ENCODE peak calls at places on chromosomes 2 and 18, in ten cellular contexts. One of them, this sample, is unnamed.

GRCh38 chr2:54386993-54387590 is 69.0 kb upstream of the SPTBN1 start:
- DNase-seq in adrenal gland: peak
- DNase-seq in astrocyte of the cerebellum: peak
- DNase-seq in GM06990: no peak
- DNase-seq in H7: no peak
- DNase-seq in NB4: no peak
- DNase-seq in uterus: peak
- DNase-seq in A549: no peak
- DNase-seq in endodermal cell: no peak
- DNase-seq in Jurkat, Clone E6-1: no peak
- DNase-seq in this sample: peak

GRCh38 chr2:121282800-121283382 is 2.1 kb downstream of the TFCP2L1 start:
- DNase-seq in adrenal gland: no peak
- DNase-seq in astrocyte of the cerebellum: no peak
- DNase-seq in GM06990: no peak
- DNase-seq in H7: no peak
- DNase-seq in NB4: no peak
- DNase-seq in uterus: no peak
- DNase-seq in A549: peak
- DNase-seq in endodermal cell: no peak
- DNase-seq in Jurkat, Clone E6-1: no peak
- DNase-seq in this sample: no peak

GRCh38 chr2:14804912-14805311 is 172.4 kb downstream of the LRATD1 start:
- DNase-seq in adrenal gland: no peak
- DNase-seq in astrocyte of the cerebellum: no peak
- DNase-seq in GM06990: no peak
- DNase-seq in H7: no peak
- DNase-seq in NB4: no peak
- DNase-seq in uterus: no peak
- DNase-seq in A549: no peak
- DNase-seq in endodermal cell: no peak
- DNase-seq in Jurkat, Clone E6-1: no peak
- DNase-seq in this sample: no peak

GRCh38 chr2:98704499-98705332 is 26.2 kb downstream of the MGAT4A start:
- DNase-seq in adrenal gland: no peak
- DNase-seq in astrocyte of the cerebellum: no peak
- DNase-seq in GM06990: no peak
- DNase-seq in H7: no peak
- DNase-seq in NB4: no peak
- DNase-seq in uterus: no peak
- DNase-seq in A549: no peak
- DNase-seq in endodermal cell: no peak
- DNase-seq in Jurkat, Clone E6-1: no peak
- DNase-seq in this sample: no peak

GRCh38 chr2:144681389-144681788 is 161.5 kb upstream of the ZEB2 start:
- DNase-seq in adrenal gland: no peak
- DNase-seq in astrocyte of the cerebellum: no peak
- DNase-seq in GM06990: no peak
- DNase-seq in H7: no peak
- DNase-seq in NB4: no peak
- DNase-seq in uterus: no peak
- DNase-seq in A549: no peak
- DNase-seq in endodermal cell: no peak
- DNase-seq in Jurkat, Clone E6-1: no peak
- DNase-seq in this sample: no peak

GRCh38 chr2:109225170-109225775 is 96.3 kb downstream of the SH3RF3 start:
- DNase-seq in adrenal gland: no peak
- DNase-seq in astrocyte of the cerebellum: no peak
- DNase-seq in GM06990: no peak
- DNase-seq in H7: no peak
- DNase-seq in NB4: no peak
- DNase-seq in uterus: no peak
- DNase-seq in A549: no peak
- DNase-seq in endodermal cell: no peak
- DNase-seq in Jurkat, Clone E6-1: no peak
- DNase-seq in this sample: no peak

GRCh38 chr2:234674781-234675201 is 177.9 kb upstream of the ARL4C start:
- DNase-seq in adrenal gland: peak
- DNase-seq in astrocyte of the cerebellum: no peak
- DNase-seq in GM06990: no peak
- DNase-seq in H7: no peak
- DNase-seq in NB4: no peak
- DNase-seq in uterus: no peak
- DNase-seq in A549: peak
- DNase-seq in endodermal cell: peak
- DNase-seq in Jurkat, Clone E6-1: no peak
- DNase-seq in this sample: no peak

GRCh38 chr2:215216806-215217205 is 78.4 kb upstream of the ABCA12 start:
- DNase-seq in adrenal gland: no peak
- DNase-seq in astrocyte of the cerebellum: no peak
- DNase-seq in GM06990: no peak
- DNase-seq in H7: no peak
- DNase-seq in NB4: no peak
- DNase-seq in uterus: no peak
- DNase-seq in A549: no peak
- DNase-seq in endodermal cell: no peak
- DNase-seq in Jurkat, Clone E6-1: no peak
- DNase-seq in this sample: no peak

GRCh38 chr2:232772540-232772939 is 3.8 kb downstream of the KCNJ13 start:
- DNase-seq in adrenal gland: no peak
- DNase-seq in astrocyte of the cerebellum: no peak
- DNase-seq in GM06990: peak
- DNase-seq in H7: no peak
- DNase-seq in NB4: no peak
- DNase-seq in uterus: no peak
- DNase-seq in A549: no peak
- DNase-seq in endodermal cell: no peak
- DNase-seq in Jurkat, Clone E6-1: peak
- DNase-seq in this sample: no peak

GRCh38 chr18:49813071-49813320 is 337 bp downstream of the ACAA2 start:
- DNase-seq in adrenal gland: peak
- DNase-seq in astrocyte of the cerebellum: no peak
- DNase-seq in GM06990: no peak
- DNase-seq in H7: peak
- DNase-seq in NB4: peak
- DNase-seq in uterus: peak
- DNase-seq in A549: peak
- DNase-seq in endodermal cell: no peak
- DNase-seq in Jurkat, Clone E6-1: no peak
- DNase-seq in this sample: peak

GRCh38 chr18:10169064-10169562 is 255.3 kb downstream of the VAPA start:
- DNase-seq in adrenal gland: no peak
- DNase-seq in astrocyte of the cerebellum: peak
- DNase-seq in GM06990: no peak
- DNase-seq in H7: no peak
- DNase-seq in NB4: no peak
- DNase-seq in uterus: no peak
- DNase-seq in A549: no peak
- DNase-seq in endodermal cell: no peak
- DNase-seq in Jurkat, Clone E6-1: no peak
- DNase-seq in this sample: no peak

GRCh38 chr2:140473851-140474250 is 1657.0 kb downstream of the LRP1B start:
- DNase-seq in adrenal gland: no peak
- DNase-seq in astrocyte of the cerebellum: no peak
- DNase-seq in GM06990: no peak
- DNase-seq in H7: no peak
- DNase-seq in NB4: no peak
- DNase-seq in uterus: no peak
- DNase-seq in A549: no peak
- DNase-seq in endodermal cell: no peak
- DNase-seq in Jurkat, Clone E6-1: no peak
- DNase-seq in this sample: no peak

GRCh38 chr18:23936371-23936958 is 78.1 kb upstream of the TTC39C start:
- DNase-seq in adrenal gland: no peak
- DNase-seq in astrocyte of the cerebellum: no peak
- DNase-seq in GM06990: no peak
- DNase-seq in H7: no peak
- DNase-seq in NB4: no peak
- DNase-seq in uterus: no peak
- DNase-seq in A549: no peak
- DNase-seq in endodermal cell: peak
- DNase-seq in Jurkat, Clone E6-1: no peak
- DNase-seq in this sample: no peak

GRCh38 chr18:62566199-62566598 is 43.4 kb downstream of the ZCCHC2 start:
- DNase-seq in adrenal gland: peak
- DNase-seq in astrocyte of the cerebellum: peak
- DNase-seq in GM06990: no peak
- DNase-seq in H7: peak
- DNase-seq in NB4: peak
- DNase-seq in uterus: no peak
- DNase-seq in A549: peak
- DNase-seq in endodermal cell: peak
- DNase-seq in Jurkat, Clone E6-1: peak
- DNase-seq in this sample: peak

GRCh38 chr2:224778474-224778877 is 62.3 kb upstream of the CCDC195 start:
- DNase-seq in adrenal gland: peak
- DNase-seq in astrocyte of the cerebellum: peak
- DNase-seq in GM06990: peak
- DNase-seq in H7: peak
- DNase-seq in NB4: peak
- DNase-seq in uterus: peak
- DNase-seq in A549: peak
- DNase-seq in endodermal cell: peak
- DNase-seq in Jurkat, Clone E6-1: peak
- DNase-seq in this sample: no peak

GRCh38 chr18:7169601-7170000 is 52.0 kb upstream of the LAMA1 start:
- DNase-seq in adrenal gland: no peak
- DNase-seq in astrocyte of the cerebellum: no peak
- DNase-seq in GM06990: no peak
- DNase-seq in H7: no peak
- DNase-seq in NB4: no peak
- DNase-seq in uterus: no peak
- DNase-seq in A549: no peak
- DNase-seq in endodermal cell: no peak
- DNase-seq in Jurkat, Clone E6-1: no peak
- DNase-seq in this sample: no peak

GRCh38 chr2:216866515-216867095 is 6.7 kb upstream of the TNP1 start:
- DNase-seq in adrenal gland: no peak
- DNase-seq in astrocyte of the cerebellum: no peak
- DNase-seq in GM06990: no peak
- DNase-seq in H7: no peak
- DNase-seq in NB4: no peak
- DNase-seq in uterus: no peak
- DNase-seq in A549: no peak
- DNase-seq in endodermal cell: no peak
- DNase-seq in Jurkat, Clone E6-1: peak
- DNase-seq in this sample: no peak

GRCh38 chr2:10835052-10835970 is 22.7 kb upstream of the PDIA6 start:
- DNase-seq in adrenal gland: peak
- DNase-seq in astrocyte of the cerebellum: no peak
- DNase-seq in GM06990: peak
- DNase-seq in H7: peak
- DNase-seq in NB4: peak
- DNase-seq in uterus: no peak
- DNase-seq in A549: peak
- DNase-seq in endodermal cell: peak
- DNase-seq in Jurkat, Clone E6-1: no peak
- DNase-seq in this sample: peak

GRCh38 chr2:161586517-161587167 is 37.6 kb upstream of the SLC4A10 start:
- DNase-seq in adrenal gland: no peak
- DNase-seq in astrocyte of the cerebellum: peak
- DNase-seq in GM06990: no peak
- DNase-seq in H7: peak
- DNase-seq in NB4: peak
- DNase-seq in uterus: no peak
- DNase-seq in A549: peak
- DNase-seq in endodermal cell: no peak
- DNase-seq in Jurkat, Clone E6-1: peak
- DNase-seq in this sample: no peak

GRCh38 chr2:24009680-24010476 is at the start of gene MFSD2B:
- DNase-seq in adrenal gland: no peak
- DNase-seq in astrocyte of the cerebellum: no peak
- DNase-seq in GM06990: no peak
- DNase-seq in H7: peak
- DNase-seq in NB4: peak
- DNase-seq in uterus: no peak
- DNase-seq in A549: no peak
- DNase-seq in endodermal cell: peak
- DNase-seq in Jurkat, Clone E6-1: no peak
- DNase-seq in this sample: no peak
- H3K4me3 ChIP-seq in adrenal gland: no peak
- H3K4me3 ChIP-seq in astrocyte of the cerebellum: peak
- H3K4me3 ChIP-seq in GM06990: peak
- H3K4me3 ChIP-seq in H7: peak
- H3K4me3 ChIP-seq in NB4: peak
- H3K4me3 ChIP-seq in uterus: peak
- H3K4me3 ChIP-seq in A549: no peak
- H3K4me3 ChIP-seq in endodermal cell: peak
- H3K4me3 ChIP-seq in Jurkat, Clone E6-1: no peak
- H3K4me3 ChIP-seq in this sample: peak

DNA sequence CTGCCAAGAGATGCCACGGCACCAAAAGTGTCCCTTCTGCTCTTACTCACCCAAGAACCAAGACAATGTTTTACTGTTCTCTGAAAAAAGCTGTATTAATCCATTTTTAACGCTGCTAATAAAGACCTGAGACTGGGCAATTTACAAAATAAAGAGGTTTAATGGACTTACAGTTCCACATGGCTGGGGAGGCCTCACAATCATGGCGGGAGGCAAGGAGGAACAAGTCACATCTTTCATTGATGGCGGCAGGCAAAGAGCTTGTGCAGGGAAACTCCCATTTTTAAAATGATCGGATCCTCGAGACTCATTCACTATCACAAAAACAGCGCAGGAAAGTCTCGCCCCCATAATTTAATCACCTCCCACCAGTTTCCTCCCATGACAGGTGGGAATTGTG is 1.9 kb upstream of the STAT1 start:
- DNase-seq in adrenal gland: no peak
- DNase-seq in astrocyte of the cerebellum: no peak
- DNase-seq in GM06990: no peak
- DNase-seq in H7: no peak
- DNase-seq in NB4: no peak
- DNase-seq in uterus: no peak
- DNase-seq in A549: no peak
- DNase-seq in endodermal cell: no peak
- DNase-seq in Jurkat, Clone E6-1: no peak
- DNase-seq in this sample: no peak
- H3K4me3 ChIP-seq in adrenal gland: no peak
- H3K4me3 ChIP-seq in astrocyte of the cerebellum: no peak
- H3K4me3 ChIP-seq in GM06990: no peak
- H3K4me3 ChIP-seq in H7: no peak
- H3K4me3 ChIP-seq in NB4: no peak
- H3K4me3 ChIP-seq in uterus: no peak
- H3K4me3 ChIP-seq in A549: no peak
- H3K4me3 ChIP-seq in endodermal cell: no peak
- H3K4me3 ChIP-seq in Jurkat, Clone E6-1: no peak
- H3K4me3 ChIP-seq in this sample: no peak

GRCh38 chr2:60440080-60440753 is 113.2 kb downstream of the BCL11A start:
- DNase-seq in adrenal gland: no peak
- DNase-seq in astrocyte of the cerebellum: no peak
- DNase-seq in GM06990: no peak
- DNase-seq in H7: no peak
- DNase-seq in NB4: no peak
- DNase-seq in uterus: no peak
- DNase-seq in A549: no peak
- DNase-seq in endodermal cell: no peak
- DNase-seq in Jurkat, Clone E6-1: no peak
- DNase-seq in this sample: no peak
- H3K4me3 ChIP-seq in adrenal gland: no peak
- H3K4me3 ChIP-seq in astrocyte of the cerebellum: no peak
- H3K4me3 ChIP-seq in GM06990: no peak
- H3K4me3 ChIP-seq in H7: no peak
- H3K4me3 ChIP-seq in NB4: no peak
- H3K4me3 ChIP-seq in uterus: no peak
- H3K4me3 ChIP-seq in A549: no peak
- H3K4me3 ChIP-seq in endodermal cell: no peak
- H3K4me3 ChIP-seq in Jurkat, Clone E6-1: no peak
- H3K4me3 ChIP-seq in this sample: no peak

GRCh38 chr18:13137939-13138821 is 80.4 kb upstream of the LDLRAD4 start:
- DNase-seq in adrenal gland: peak
- DNase-seq in astrocyte of the cerebellum: no peak
- DNase-seq in GM06990: peak
- DNase-seq in H7: no peak
- DNase-seq in NB4: peak
- DNase-seq in uterus: peak
- DNase-seq in A549: peak
- DNase-seq in endodermal cell: no peak
- DNase-seq in Jurkat, Clone E6-1: no peak
- DNase-seq in this sample: peak
- H3K4me3 ChIP-seq in adrenal gland: peak
- H3K4me3 ChIP-seq in astrocyte of the cerebellum: no peak
- H3K4me3 ChIP-seq in GM06990: peak
- H3K4me3 ChIP-seq in H7: no peak
- H3K4me3 ChIP-seq in NB4: peak
- H3K4me3 ChIP-seq in uterus: peak
- H3K4me3 ChIP-seq in A549: peak
- H3K4me3 ChIP-seq in endodermal cell: no peak
- H3K4me3 ChIP-seq in Jurkat, Clone E6-1: peak
- H3K4me3 ChIP-seq in this sample: peak